ENCODE peak calls at places on chromosomes 4 and X, in five cellular contexts. M is HepG2, F is H9, Y is astrocyte, Z is uterus. X is an unnamed sample.

GRCh38 chrX:40474205-40474626 is 106.6 kb upstream of the ATP6AP2 start:
- DNase-seq in M (peak), F (peak), Y (no peak), Z (peak), X (no peak)

GRCh38 chr4:176792348-176793059 is at the start of gene VEGFC:
- DNase-seq in M (peak), F (peak), Y (no peak), Z (peak), X (peak)

GRCh38 chrX:48794993-48795501 is 6.8 kb upstream of the HDAC6 start:
- DNase-seq in M (no peak), F (no peak), Y (peak), Z (no peak), X (no peak)

GRCh38 chr4:63212075-63212474 is 1197.2 kb downstream of the TECRL start:
- DNase-seq in M (no peak), F (no peak), Y (no peak), Z (no peak), X (no peak)

GRCh38 chr4:2937146-2937857 is 25.9 kb downstream of the NOP14 start:
- DNase-seq in M (peak), F (peak), Y (peak), Z (no peak), X (peak)

GRCh38 chr4:28287837-28288236 is 1427.2 kb downstream of the STIM2 start:
- DNase-seq in M (no peak), F (no peak), Y (peak), Z (no peak), X (peak)

GRCh38 chrX:57772637-57773036 is 92.6 kb upstream of the NLRP2B start:
- DNase-seq in M (no peak), F (no peak), Y (no peak), Z (no peak), X (no peak)

GRCh38 chrX:42954880-42955279 is 176.9 kb upstream of the PPP1R2C start:
- DNase-seq in M (no peak), F (no peak), Y (no peak), Z (no peak), X (no peak)

GRCh38 chr4:8205749-8206611 is 6.9 kb downstream of the SH3TC1 start:
- DNase-seq in M (no peak), F (no peak), Y (no peak), Z (no peak), X (no peak)

GRCh38 chr4:1195894-1196401 is 23.6 kb upstream of the SPON2 start:
- DNase-seq in M (no peak), F (no peak), Y (no peak), Z (no peak), X (no peak)

GRCh38 chr4:89579776-89580175 is 257.2 kb downstream of the SNCA start:
- DNase-seq in M (no peak), F (no peak), Y (no peak), Z (no peak), X (no peak)

GRCh38 chr4:126451237-126451885 is 1136.6 kb downstream of the FAT4 start:
- DNase-seq in M (no peak), F (no peak), Y (peak), Z (no peak), X (no peak)

GRCh38 chrX:19682712-19683331 is 167.5 kb upstream of the MAP3K15 start:
- DNase-seq in M (no peak), F (peak), Y (peak), Z (peak), X (peak)

GRCh38 chrX:40733691-40734090 is 1.7 kb downstream of the MED14 start:
- DNase-seq in M (no peak), F (no peak), Y (no peak), Z (no peak), X (no peak)